ENCODE peak calls at places on chromosomes 3 and 15, in four cellular contexts. V, T, W and P are unnamed samples.

GRCh38 chr3:190217081-190217480 is 96.4 kb upstream of the P3H2 start:
- DNase-seq in V (no peak), T (no peak), W (peak; percentile 77), P (peak; percentile 55)

GRCh38 chr15:41512078-41512394 is 1.6 kb downstream of the LTK start:
- DNase-seq in V (no peak), T (no peak), W (no peak), P (no peak)

GRCh38 chr3:136547293-136547692 is 204.9 kb downstream of the STAG1 start:
- DNase-seq in V (no peak), T (no peak), W (peak; percentile 16), P (no peak)

GRCh38 chr15:38691951-38692788 is 127.6 kb upstream of the RASGRP1 start:
- DNase-seq in V (no peak), T (no peak), W (no peak), P (no peak)

GRCh38 chr3:186152361-186152798 is 43.5 kb upstream of the ETV5 start:
- DNase-seq in V (no peak), T (no peak), W (no peak), P (no peak)

GRCh38 chr3:190338717-190339116 is 16.5 kb upstream of the CLDN1 start:
- DNase-seq in V (no peak), T (peak; percentile 13), W (peak; percentile 70), P (peak; percentile 50)

GRCh38 chr15:34582461-34583357 is 742 bp downstream of the GOLGA8B start:
- DNase-seq in V (peak; percentile 82), T (peak; percentile 2), W (peak; percentile 54), P (peak; percentile 54)

GRCh38 chr3:155512175-155512866 is 218.8 kb upstream of the STRIT1 start:
- DNase-seq in V (no peak), T (no peak), W (no peak), P (no peak)

GRCh38 chr15:80679167-80679804 is 15.8 kb upstream of the ABHD17C start:
- DNase-seq in V (no peak), T (no peak), W (peak; percentile 94), P (no peak)

GRCh38 chr3:18830087-18830486 is 318.2 kb upstream of the KCNH8 start:
- DNase-seq in V (no peak), T (no peak), W (peak; percentile 82), P (no peak)

GRCh38 chr3:124814620-124815421 is 72.3 kb downstream of the ITGB5 start:
- DNase-seq in V (no peak), T (no peak), W (peak; percentile 85), P (no peak)

GRCh38 chr3:157533298-157533870 is 30.2 kb upstream of the VEPH1 start:
- DNase-seq in V (no peak), T (no peak), W (peak; percentile 83), P (peak; percentile 86)

GRCh38 chr3:161305095-161305991 is 66.0 kb downstream of the SPTSSB start:
- DNase-seq in V (peak; percentile 28), T (no peak), W (peak; percentile 64), P (peak; percentile 56)

GRCh38 chr3:37689645-37690356 is 171.9 kb upstream of the CTDSPL start:
- DNase-seq in V (no peak), T (no peak), W (no peak), P (no peak)

GRCh38 chr3:50187750-50188149 is 3.7 kb upstream of the GNAT1 start:
- DNase-seq in V (no peak), T (no peak), W (no peak), P (no peak)

GRCh38 chr15:48993411-48993810 is 29.7 kb upstream of the SHC4 start:
- DNase-seq in V (peak; percentile 29), T (no peak), W (no peak), P (peak; percentile 18)

GRCh38 chr15:62173215-62173614 is 8.1 kb upstream of the C2CD4B start:
- DNase-seq in V (no peak), T (no peak), W (peak; percentile 29), P (peak; percentile 29)

GRCh38 chr3:25001041-25001591 is 426.9 kb upstream of the RARB start:
- DNase-seq in V (no peak), T (no peak), W (no peak), P (no peak)

GRCh38 chr3:154181127-154181691 is 60.0 kb downstream of the ARHGEF26 start:
- DNase-seq in V (peak; percentile 32), T (no peak), W (peak; percentile 25), P (no peak)

GRCh38 chr3:61452536-61452991 is 108.8 kb upstream of the PTPRG start:
- DNase-seq in V (no peak), T (no peak), W (no peak), P (peak; percentile 86)

GRCh38 chr3:58425782-58426181 is 7.8 kb downstream of the PDHB start:
- DNase-seq in V (no peak), T (no peak), W (no peak), P (no peak)

GRCh38 chr3:12121466-12121865 is 37.2 kb downstream of the TIMP4 start:
- DNase-seq in V (no peak), T (no peak), W (no peak), P (no peak)

GRCh38 chr15:51134416-51135199 is 39.9 kb upstream of the TNFAIP8L3 start:
- DNase-seq in V (no peak), T (no peak), W (no peak), P (no peak)

GRCh38 chr3:94101860-94102259 is 39.0 kb downstream of the NSUN3 start:
- DNase-seq in V (no peak), T (peak; percentile 3), W (peak; percentile 58), P (peak; percentile 45)

GRCh38 chr15:84402856-84403608 is 167.5 kb downstream of the GOLGA6L4 start:
- DNase-seq in V (no peak), T (no peak), W (no peak), P (no peak)

GRCh38 chr15:27592036-27592725 is 506.9 kb downstream of the OCA2 start:
- DNase-seq in V (no peak), T (no peak), W (no peak), P (peak; percentile 7)

GRCh38 chr15:80856400-80856799 is 77.2 kb downstream of the CEMIP start:
- DNase-seq in V (peak; percentile 63), T (no peak), W (peak; percentile 38), P (no peak)

GRCh38 chr15:65037279-65037678 is 7.8 kb upstream of the MTFMT start:
- DNase-seq in V (no peak), T (no peak), W (no peak), P (no peak)

GRCh38 chr3:21888656-21889055 is 137.6 kb upstream of the ZNF385D start:
- DNase-seq in V (no peak), T (no peak), W (no peak), P (no peak)

GRCh38 chr15:43329222-43329959 is 982 bp downstream of the LCMT2 start:
- DNase-seq in V (no peak), T (no peak), W (no peak), P (peak; percentile 79)

DNA sequence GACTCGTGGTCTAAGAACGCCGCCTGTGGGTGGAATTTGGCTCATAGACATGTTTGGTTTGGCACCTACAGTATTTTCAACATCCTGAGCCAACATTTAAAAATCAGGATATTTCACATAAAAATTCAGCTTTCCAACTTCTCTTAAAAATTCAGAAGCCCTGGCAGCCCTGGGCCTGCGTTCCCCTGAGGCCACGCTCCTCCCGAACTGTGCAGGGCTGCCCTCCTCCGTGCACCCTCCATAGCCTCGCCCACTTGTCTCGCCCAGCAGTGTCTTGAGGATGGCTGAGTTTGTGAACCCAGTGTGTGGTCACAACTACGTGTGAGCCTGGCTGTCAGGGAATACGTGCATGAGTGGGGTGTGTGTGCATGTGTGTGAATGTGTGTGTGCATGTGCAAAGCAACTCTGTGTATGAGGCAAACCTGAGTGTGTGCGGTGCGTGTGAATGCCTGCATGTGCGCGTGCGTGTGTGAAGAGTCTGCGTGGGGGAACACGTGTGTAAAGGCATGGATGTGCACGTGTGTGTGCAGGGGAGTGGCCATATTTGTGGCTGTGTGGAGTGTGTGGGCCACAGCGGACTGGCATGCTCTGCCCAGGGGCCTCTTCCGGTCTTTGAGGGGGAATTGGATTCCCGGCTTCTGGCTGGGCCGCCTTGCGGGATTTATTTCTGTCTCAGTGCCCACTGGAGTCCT is 30.9 kb downstream of the PTH1R start:
- DNase-seq in V (no peak), T (no peak), W (peak; percentile 36), P (peak; percentile 71)
- H3K9ac ChIP-seq in V (no peak overlapping the region), T (no peak overlapping the region), W (no peak overlapping the region), P (peak overlapping the region; percentile 38)

GRCh38 chr3:195549931-195550519 is 6.9 kb upstream of the PPP1R2 start:
- DNase-seq in V (no peak), T (no peak), W (no peak), P (no peak)
- TF ChIP-seq EZH2phosphoT487 in V (no peak), T (no peak), W (no peak), P (no peak)

GRCh38 chr3:51673802-51674654 is 3.0 kb downstream of the TEX264 start:
- DNase-seq in V (no peak), T (no peak), W (no peak), P (no peak)
- H3K4me1 ChIP-seq in V (peaks cover 17% of the 10 kb centered on the region), T (peaks cover 15% of the 10 kb centered on the region), W (peaks cover 50% of the 10 kb centered on the region), P (peaks cover 21% of the 10 kb centered on the region)

GRCh38 chr15:78056714-78057269 is 20.7 kb downstream of the TBC1D2B start:
- DNase-seq in V (no peak), T (no peak), W (peak; percentile 54), P (peak; percentile 70)

GRCh38 chr15:78055923-78056713 is 21.4 kb downstream of the TBC1D2B start:
- DNase-seq in V (no peak), T (no peak), W (peak; percentile 50), P (peak; percentile 72)

GRCh38 chr15:78059110-78059839 is 18.2 kb downstream of the TBC1D2B start:
- DNase-seq in V (no peak), T (no peak), W (peak; percentile 11), P (peak; percentile 15)

GRCh38 chr15:78058401-78058935 is 19.0 kb downstream of the TBC1D2B start:
- DNase-seq in V (no peak), T (no peak), W (no peak), P (no peak)

DNA sequence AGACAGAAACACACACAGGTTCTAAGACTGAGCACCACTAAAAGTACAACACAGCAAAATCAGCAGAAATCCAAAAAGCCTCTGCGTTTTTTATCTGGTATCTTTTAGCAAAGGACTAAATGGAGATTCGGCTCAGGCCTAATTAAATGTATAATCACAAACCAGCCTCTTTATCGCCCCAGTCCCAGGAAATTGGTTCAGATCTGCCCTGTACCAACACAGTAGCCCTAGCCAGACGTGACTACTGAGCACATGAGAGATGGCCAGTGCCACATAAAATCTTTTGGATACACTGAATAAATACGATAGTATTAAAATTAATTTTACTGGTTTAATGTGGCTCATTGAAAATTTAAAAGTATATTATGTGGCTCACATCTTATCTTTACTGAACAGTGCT is 19.7 kb downstream of the TBC1D2B start:
- DNase-seq in V (peak; percentile 67), T (no peak), W (no peak), P (no peak)
- H3K9ac ChIP-seq in V (no peak overlapping the region), T (no peak overlapping the region), W (no peak overlapping the region), P (no peak overlapping the region)

DNA sequence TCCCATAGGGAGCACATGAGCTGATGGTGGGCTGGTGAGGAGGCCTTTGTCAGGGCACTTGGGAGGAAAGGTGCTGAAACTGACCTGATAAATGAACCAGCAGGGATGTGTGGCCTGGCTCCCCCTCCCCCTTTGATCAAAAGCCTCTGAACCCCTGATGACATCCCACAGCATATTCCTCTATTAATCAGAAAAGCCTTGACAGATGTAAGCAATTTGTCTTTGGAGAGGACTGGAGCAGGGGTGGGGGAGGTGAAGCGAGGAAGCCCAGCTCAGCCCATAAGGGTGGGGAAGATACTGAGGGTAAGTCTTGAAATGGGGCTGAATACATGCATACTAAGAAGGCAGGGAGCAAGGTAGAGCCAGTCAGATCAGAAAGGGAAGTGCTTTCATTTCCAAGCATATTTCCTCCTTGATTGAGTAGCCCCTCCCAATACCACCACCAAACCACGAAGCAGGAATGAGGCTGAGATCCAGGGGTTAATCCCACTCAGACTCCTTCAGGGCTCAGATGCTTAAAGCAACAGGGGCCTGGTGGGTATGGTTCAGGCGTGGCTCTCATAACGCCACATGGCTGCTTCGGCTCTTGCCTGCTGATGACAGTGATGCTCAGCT is 34.7 kb upstream of the MRPS22 start:
- DNase-seq in V (no peak), T (no peak), W (no peak), P (no peak)
- TF ChIP-seq EZH2phosphoT487 in V (no peak), T (no peak), W (no peak), P (no peak)